ENCODE peak calls at places on chromosomes 13 and 19, in five cellular contexts. Y is astrocyte of the spinal cord, Z is cardiac muscle cell, B is caudate nucleus, J is neural progenitor cell. L is an unnamed sample.

GRCh38 chr13:32938907-32939306 is 77.3 kb upstream of the KL start:
- DNase-seq in Y (peak; percentile 8), Z (peak; percentile 45), B (no peak), J (no peak), L (no peak)

GRCh38 chr13:106477303-106477702 is 58.2 kb downstream of the EFNB2 start:
- DNase-seq in Y (no peak), Z (no peak), B (no peak), J (no peak), L (no peak)

GRCh38 chr19:56764296-56764695 is 76.2 kb downstream of the PEG3 start:
- DNase-seq in Y (no peak), Z (no peak), B (no peak), J (no peak), L (no peak)

GRCh38 chr19:18650048-18650435 is 13.2 kb downstream of the KLHL26 start:
- DNase-seq in Y (peak; percentile 76), Z (peak; percentile 68), B (no peak), J (no peak), L (no peak)

GRCh38 chr13:108365255-108365654 is 95.7 kb downstream of the TNFSF13B start:
- DNase-seq in Y (no peak), Z (no peak), B (no peak), J (no peak), L (no peak)

GRCh38 chr19:18232540-18233223 is 6.4 kb upstream of the PDE4C start:
- DNase-seq in Y (no peak), Z (no peak), B (no peak), J (no peak), L (no peak)

GRCh38 chr13:48801255-48801654 is 147.5 kb downstream of the CYSLTR2 start:
- DNase-seq in Y (peak; percentile 49), Z (no peak), B (no peak), J (no peak), L (no peak)

GRCh38 chr13:112113851-112114250 is 46.9 kb downstream of the SOX1 start:
- DNase-seq in Y (no peak), Z (no peak), B (no peak), J (no peak), L (no peak)

GRCh38 chr13:44075113-44075512 is 195.4 kb downstream of the LACC1 start:
- DNase-seq in Y (no peak), Z (no peak), B (no peak), J (no peak), L (no peak)

GRCh38 chr13:93029536-93029935 is 197.1 kb upstream of the GPC6 start:
- DNase-seq in Y (peak; percentile 55), Z (peak; percentile 15), B (no peak), J (no peak), L (no peak)

GRCh38 chr19:54431255-54431838 is 16.1 kb downstream of the TTYH1 start:
- DNase-seq in Y (peak; percentile 34), Z (peak; percentile 70), B (no peak), J (no peak), L (no peak)

GRCh38 chr19:48501961-48502719 is 9.5 kb downstream of the LMTK3 start:
- DNase-seq in Y (no peak), Z (no peak), B (peak; percentile 42), J (peak; percentile 99), L (no peak)

GRCh38 chr13:57948884-57949283 is 317.3 kb downstream of the PCDH17 start:
- DNase-seq in Y (no peak), Z (no peak), B (no peak), J (no peak), L (no peak)

GRCh38 chr13:39597828-39598227 is 5.2 kb downstream of the LHFPL6 start:
- DNase-seq in Y (peak; percentile 57), Z (peak; percentile 46), B (no peak), J (no peak), L (no peak)

GRCh38 chr19:28737021-28737525 is 475.9 kb downstream of the UQCRFS1 start:
- DNase-seq in Y (peak; percentile 22), Z (peak; percentile 71), B (no peak), J (peak; percentile 35), L (no peak)

GRCh38 chr13:111029957-111030609 is 85.0 kb upstream of the ARHGEF7 start:
- DNase-seq in Y (no peak), Z (no peak), B (no peak), J (no peak), L (no peak)

GRCh38 chr13:63117710-63118109 is 1702.1 kb upstream of the PCDH20 start:
- DNase-seq in Y (no peak), Z (no peak), B (no peak), J (no peak), L (peak; percentile 35)

GRCh38 chr13:40189885-40190655 is 476.4 kb downstream of the FOXO1 start:
- DNase-seq in Y (no peak), Z (peak; percentile 52), B (peak; percentile 86), J (peak; percentile 75), L (peak; percentile 72)

GRCh38 chr13:19289180-19289579 is 107.6 kb upstream of the TUBA3C start:
- DNase-seq in Y (no peak), Z (no peak), B (no peak), J (no peak), L (no peak)

L was measured in posterior cingulate gyrus.